ENCODE peak calls at places on chromosomes 7 and 10, in five cellular contexts. One of them, this sample, is unnamed. For H3K27me3 and H3K36me3, the result is how much of the 10 kb centered on the place peaks cover.

GRCh38 chr7:44505595-44505994 is 15.1 kb upstream of the NUDCD3 start:
- DNase-seq in CD4-positive, CD25-positive, alpha-beta regulatory T cell: peak
- DNase-seq in CD8-positive, alpha-beta T cell: no peak
- DNase-seq in neural progenitor cell: no peak
- DNase-seq in cardiac muscle cell: no peak
- DNase-seq in this sample: no peak

GRCh38 chr7:91266931-91267557 is 2.8 kb downstream of the FZD1 start:
- DNase-seq in neural progenitor cell: peak
- DNase-seq in cardiac muscle cell: peak
- DNase-seq in CD4-positive, CD25-positive, alpha-beta regulatory T cell: no peak
- DNase-seq in CD8-positive, alpha-beta T cell: no peak
- DNase-seq in this sample: peak

GRCh38 chr7:146375155-146375554 is 258.6 kb downstream of the CNTNAP2 start:
- DNase-seq in CD4-positive, CD25-positive, alpha-beta regulatory T cell: no peak
- DNase-seq in neural progenitor cell: peak
- DNase-seq in cardiac muscle cell: no peak
- DNase-seq in CD8-positive, alpha-beta T cell: no peak
- DNase-seq in this sample: no peak

GRCh38 chr7:136687693-136688322 is 180.6 kb upstream of the CHRM2 start:
- DNase-seq in cardiac muscle cell: peak
- DNase-seq in neural progenitor cell: peak
- DNase-seq in CD4-positive, CD25-positive, alpha-beta regulatory T cell: no peak
- DNase-seq in CD8-positive, alpha-beta T cell: no peak
- DNase-seq in this sample: peak

GRCh38 chr10:18400911-18401260 is 250.5 kb downstream of the NSUN6 start:
- DNase-seq in neural progenitor cell: peak
- DNase-seq in CD4-positive, CD25-positive, alpha-beta regulatory T cell: no peak
- DNase-seq in CD8-positive, alpha-beta T cell: no peak
- DNase-seq in cardiac muscle cell: no peak
- DNase-seq in this sample: peak

GRCh38 chr10:112754001-112754411 is 196.0 kb upstream of the TCF7L2 start:
- DNase-seq in CD8-positive, alpha-beta T cell: no peak
- DNase-seq in neural progenitor cell: peak
- DNase-seq in cardiac muscle cell: peak
- DNase-seq in CD4-positive, CD25-positive, alpha-beta regulatory T cell: no peak
- DNase-seq in this sample: no peak

GRCh38 chr10:84138478-84139125 is 707 bp upstream of the GHITM start:
- DNase-seq in neural progenitor cell: no peak
- DNase-seq in CD8-positive, alpha-beta T cell: peak
- DNase-seq in CD4-positive, CD25-positive, alpha-beta regulatory T cell: peak
- DNase-seq in cardiac muscle cell: no peak
- DNase-seq in this sample: peak

GRCh38 chr7:2729893-2730716 is 42.1 kb downstream of the AMZ1 start:
- DNase-seq in neural progenitor cell: no peak
- DNase-seq in CD8-positive, alpha-beta T cell: no peak
- DNase-seq in CD4-positive, CD25-positive, alpha-beta regulatory T cell: no peak
- DNase-seq in cardiac muscle cell: no peak
- DNase-seq in this sample: peak

GRCh38 chr7:45581271-45581780 is 7.2 kb downstream of the ADCY1 start:
- DNase-seq in CD4-positive, CD25-positive, alpha-beta regulatory T cell: no peak
- DNase-seq in neural progenitor cell: no peak
- DNase-seq in CD8-positive, alpha-beta T cell: no peak
- DNase-seq in cardiac muscle cell: no peak
- DNase-seq in this sample: no peak

GRCh38 chr7:50491943-50492342 is 41.8 kb upstream of the FIGNL1 start:
- DNase-seq in neural progenitor cell: no peak
- DNase-seq in cardiac muscle cell: no peak
- DNase-seq in CD4-positive, CD25-positive, alpha-beta regulatory T cell: no peak
- DNase-seq in CD8-positive, alpha-beta T cell: no peak
- DNase-seq in this sample: no peak

GRCh38 chr10:116772901-116773300 is 30.5 kb upstream of the HSPA12A start:
- DNase-seq in neural progenitor cell: no peak
- DNase-seq in cardiac muscle cell: no peak
- DNase-seq in CD4-positive, CD25-positive, alpha-beta regulatory T cell: no peak
- DNase-seq in CD8-positive, alpha-beta T cell: no peak
- DNase-seq in this sample: no peak

GRCh38 chr7:152054377-152055230 is 29.1 kb downstream of the GALNT11 start:
- DNase-seq in CD4-positive, CD25-positive, alpha-beta regulatory T cell: no peak
- DNase-seq in CD8-positive, alpha-beta T cell: no peak
- DNase-seq in neural progenitor cell: no peak
- DNase-seq in cardiac muscle cell: peak
- DNase-seq in this sample: no peak

GRCh38 chr10:116627386-116627933 is 6.7 kb downstream of the PNLIPRP2 start:
- DNase-seq in neural progenitor cell: peak
- DNase-seq in CD4-positive, CD25-positive, alpha-beta regulatory T cell: no peak
- DNase-seq in CD8-positive, alpha-beta T cell: no peak
- DNase-seq in cardiac muscle cell: peak
- DNase-seq in this sample: peak

GRCh38 chr7:143003393-143004051 is 23.4 kb downstream of the OR9A2 start:
- DNase-seq in cardiac muscle cell: peak
- DNase-seq in CD8-positive, alpha-beta T cell: peak
- DNase-seq in CD4-positive, CD25-positive, alpha-beta regulatory T cell: peak
- DNase-seq in neural progenitor cell: peak
- DNase-seq in this sample: peak

GRCh38 chr7:102009628-102010027 is 192.2 kb downstream of the CUX1 start:
- DNase-seq in CD4-positive, CD25-positive, alpha-beta regulatory T cell: no peak
- DNase-seq in neural progenitor cell: no peak
- DNase-seq in cardiac muscle cell: peak
- DNase-seq in CD8-positive, alpha-beta T cell: no peak
- DNase-seq in this sample: no peak

GRCh38 chr10:124022066-124022465 is 71.3 kb downstream of the CHST15 start:
- DNase-seq in cardiac muscle cell: no peak
- DNase-seq in CD8-positive, alpha-beta T cell: no peak
- DNase-seq in CD4-positive, CD25-positive, alpha-beta regulatory T cell: no peak
- DNase-seq in neural progenitor cell: no peak
- DNase-seq in this sample: no peak

GRCh38 chr7:139192014-139192706 is 38.9 kb upstream of the UBN2 start:
- DNase-seq in CD4-positive, CD25-positive, alpha-beta regulatory T cell: no peak
- DNase-seq in neural progenitor cell: no peak
- DNase-seq in CD8-positive, alpha-beta T cell: no peak
- DNase-seq in cardiac muscle cell: no peak
- DNase-seq in this sample: no peak

GRCh38 chr10:98060079-98060478 is 29.7 kb upstream of the CRTAC1 start:
- DNase-seq in neural progenitor cell: no peak
- DNase-seq in CD8-positive, alpha-beta T cell: no peak
- DNase-seq in cardiac muscle cell: no peak
- DNase-seq in CD4-positive, CD25-positive, alpha-beta regulatory T cell: no peak
- DNase-seq in this sample: no peak

GRCh38 chr10:14382022-14382421 is 51.3 kb upstream of the FRMD4A start:
- DNase-seq in CD8-positive, alpha-beta T cell: peak
- DNase-seq in cardiac muscle cell: no peak
- DNase-seq in neural progenitor cell: no peak
- DNase-seq in CD4-positive, CD25-positive, alpha-beta regulatory T cell: peak
- DNase-seq in this sample: no peak

GRCh38 chr7:43834463-43835251 is 34.7 kb downstream of the MRPS24 start:
- DNase-seq in CD8-positive, alpha-beta T cell: peak
- DNase-seq in neural progenitor cell: no peak
- DNase-seq in CD4-positive, CD25-positive, alpha-beta regulatory T cell: peak
- DNase-seq in cardiac muscle cell: peak
- DNase-seq in this sample: no peak

GRCh38 chr7:49127359-49127848 is 203.1 kb downstream of the CDC14C start:
- DNase-seq in CD8-positive, alpha-beta T cell: no peak
- DNase-seq in CD4-positive, CD25-positive, alpha-beta regulatory T cell: no peak
- DNase-seq in cardiac muscle cell: no peak
- DNase-seq in neural progenitor cell: no peak
- DNase-seq in this sample: no peak

GRCh38 chr10:110336111-110336721 is 31.5 kb upstream of the SMNDC1 start:
- DNase-seq in CD8-positive, alpha-beta T cell: no peak
- DNase-seq in cardiac muscle cell: peak
- DNase-seq in neural progenitor cell: peak
- DNase-seq in CD4-positive, CD25-positive, alpha-beta regulatory T cell: peak
- DNase-seq in this sample: peak

GRCh38 chr10:6877351-6878066 is 297.4 kb upstream of the PRKCQ start:
- DNase-seq in CD8-positive, alpha-beta T cell: no peak
- DNase-seq in cardiac muscle cell: no peak
- DNase-seq in neural progenitor cell: no peak
- DNase-seq in CD4-positive, CD25-positive, alpha-beta regulatory T cell: no peak
- DNase-seq in this sample: no peak

GRCh38 chr7:3461923-3462322 is 160.9 kb downstream of the SDK1 start:
- DNase-seq in CD8-positive, alpha-beta T cell: peak
- DNase-seq in CD4-positive, CD25-positive, alpha-beta regulatory T cell: peak
- DNase-seq in cardiac muscle cell: no peak
- DNase-seq in neural progenitor cell: no peak
- DNase-seq in this sample: no peak

GRCh38 chr10:44068716-44069482 is 316.0 kb downstream of the CXCL12 start:
- DNase-seq in CD4-positive, CD25-positive, alpha-beta regulatory T cell: no peak
- DNase-seq in cardiac muscle cell: peak
- DNase-seq in CD8-positive, alpha-beta T cell: no peak
- DNase-seq in neural progenitor cell: no peak
- DNase-seq in this sample: no peak

GRCh38 chr10:62851449-62851848 is 35.3 kb upstream of the EGR2 start:
- DNase-seq in CD4-positive, CD25-positive, alpha-beta regulatory T cell: peak
- DNase-seq in cardiac muscle cell: peak
- DNase-seq in neural progenitor cell: peak
- DNase-seq in CD8-positive, alpha-beta T cell: no peak
- DNase-seq in this sample: peak

GRCh38 chr10:12499066-12499465 is 149.7 kb downstream of the CAMK1D start:
- DNase-seq in neural progenitor cell: no peak
- DNase-seq in CD8-positive, alpha-beta T cell: no peak
- DNase-seq in cardiac muscle cell: no peak
- DNase-seq in CD4-positive, CD25-positive, alpha-beta regulatory T cell: no peak
- DNase-seq in this sample: no peak

GRCh38 chr7:138669364-138669763 is 31.8 kb downstream of the SVOPL start:
- DNase-seq in neural progenitor cell: no peak
- DNase-seq in CD8-positive, alpha-beta T cell: no peak
- DNase-seq in CD4-positive, CD25-positive, alpha-beta regulatory T cell: no peak
- DNase-seq in cardiac muscle cell: no peak
- DNase-seq in this sample: no peak

GRCh38 chr10:125161570-125162139 is 1.3 kb upstream of the CTBP2 start:
- DNase-seq in CD8-positive, alpha-beta T cell: no peak
- DNase-seq in neural progenitor cell: no peak
- DNase-seq in CD4-positive, CD25-positive, alpha-beta regulatory T cell: no peak
- DNase-seq in cardiac muscle cell: no peak
- DNase-seq in this sample: no peak

GRCh38 chr10:71638577-71639411 is 80.8 kb downstream of the C10orf105 start:
- DNase-seq in cardiac muscle cell: no peak
- DNase-seq in CD8-positive, alpha-beta T cell: no peak
- DNase-seq in CD4-positive, CD25-positive, alpha-beta regulatory T cell: no peak
- DNase-seq in neural progenitor cell: no peak
- DNase-seq in this sample: peak

GRCh38 chr7:155449008-155449879 is 8.7 kb upstream of the EN2 start:
- DNase-seq in CD8-positive, alpha-beta T cell: no peak
- DNase-seq in cardiac muscle cell: no peak
- DNase-seq in CD4-positive, CD25-positive, alpha-beta regulatory T cell: no peak
- DNase-seq in neural progenitor cell: peak
- DNase-seq in this sample: peak

GRCh38 chr10:126872135-126872534 is 33.1 kb upstream of the DOCK1 start:
- DNase-seq in CD4-positive, CD25-positive, alpha-beta regulatory T cell: no peak
- DNase-seq in neural progenitor cell: no peak
- DNase-seq in CD8-positive, alpha-beta T cell: no peak
- DNase-seq in cardiac muscle cell: no peak
- DNase-seq in this sample: no peak

GRCh38 chr10:1033601-1034000 is 7.9 kb upstream of the IDI2 start:
- DNase-seq in CD8-positive, alpha-beta T cell: no peak
- DNase-seq in CD4-positive, CD25-positive, alpha-beta regulatory T cell: no peak
- DNase-seq in cardiac muscle cell: no peak
- DNase-seq in neural progenitor cell: no peak
- DNase-seq in this sample: no peak

GRCh38 chr7:30795161-30795943 is 24.1 kb downstream of the MINDY4 start:
- DNase-seq in CD4-positive, CD25-positive, alpha-beta regulatory T cell: no peak
- DNase-seq in cardiac muscle cell: no peak
- DNase-seq in CD8-positive, alpha-beta T cell: no peak
- DNase-seq in neural progenitor cell: no peak
- DNase-seq in this sample: no peak

GRCh38 chr7:107332488-107333269 is 137.2 kb upstream of the GPR22 start:
- DNase-seq in CD4-positive, CD25-positive, alpha-beta regulatory T cell: peak
- DNase-seq in neural progenitor cell: no peak
- DNase-seq in CD8-positive, alpha-beta T cell: no peak
- DNase-seq in cardiac muscle cell: no peak
- DNase-seq in this sample: no peak

GRCh38 chr7:157007470-157008066 is 2.9 kb downstream of the MNX1 start:
- DNase-seq in neural progenitor cell: peak
- DNase-seq in CD4-positive, CD25-positive, alpha-beta regulatory T cell: no peak
- DNase-seq in CD8-positive, alpha-beta T cell: no peak
- DNase-seq in cardiac muscle cell: no peak
- DNase-seq in this sample: peak

GRCh38 chr10:12412671-12413368 is 63.5 kb downstream of the CAMK1D start:
- DNase-seq in CD8-positive, alpha-beta T cell: peak
- DNase-seq in CD4-positive, CD25-positive, alpha-beta regulatory T cell: peak
- DNase-seq in cardiac muscle cell: no peak
- DNase-seq in neural progenitor cell: no peak
- DNase-seq in this sample: no peak

GRCh38 chr10:64075604-64076003 is 554.4 kb downstream of the REEP3 start:
- DNase-seq in CD8-positive, alpha-beta T cell: no peak
- DNase-seq in cardiac muscle cell: no peak
- DNase-seq in neural progenitor cell: no peak
- DNase-seq in CD4-positive, CD25-positive, alpha-beta regulatory T cell: no peak
- DNase-seq in this sample: no peak

GRCh38 chr7:42010751-42011150 is 226.3 kb downstream of the GLI3 start:
- DNase-seq in neural progenitor cell: no peak
- DNase-seq in CD4-positive, CD25-positive, alpha-beta regulatory T cell: no peak
- DNase-seq in cardiac muscle cell: no peak
- DNase-seq in CD8-positive, alpha-beta T cell: no peak
- DNase-seq in this sample: no peak
- H3K4me3 ChIP-seq in neural progenitor cell: no peak
- H3K4me3 ChIP-seq in CD4-positive, CD25-positive, alpha-beta regulatory T cell: no peak
- H3K4me3 ChIP-seq in cardiac muscle cell: no peak
- H3K4me3 ChIP-seq in CD8-positive, alpha-beta T cell: no peak
- H3K4me3 ChIP-seq in this sample: no peak

GRCh38 chr7:97390052-97390451 is 272.6 kb downstream of the SDHAF3 start:
- DNase-seq in neural progenitor cell: no peak
- DNase-seq in cardiac muscle cell: no peak
- DNase-seq in CD8-positive, alpha-beta T cell: no peak
- DNase-seq in CD4-positive, CD25-positive, alpha-beta regulatory T cell: no peak
- DNase-seq in this sample: no peak

GRCh38 chr7:97390915-97391593 is 273.6 kb downstream of the SDHAF3 start:
- DNase-seq in CD4-positive, CD25-positive, alpha-beta regulatory T cell: no peak
- DNase-seq in cardiac muscle cell: no peak
- DNase-seq in CD8-positive, alpha-beta T cell: no peak
- DNase-seq in neural progenitor cell: no peak
- DNase-seq in this sample: no peak
- H3K27me3 ChIP-seq in CD4-positive, CD25-positive, alpha-beta regulatory T cell: under half
- H3K27me3 ChIP-seq in cardiac muscle cell: under half
- H3K27me3 ChIP-seq in CD8-positive, alpha-beta T cell: under half
- H3K27me3 ChIP-seq in neural progenitor cell: under half
- H3K27me3 ChIP-seq in this sample: under half

DNA sequence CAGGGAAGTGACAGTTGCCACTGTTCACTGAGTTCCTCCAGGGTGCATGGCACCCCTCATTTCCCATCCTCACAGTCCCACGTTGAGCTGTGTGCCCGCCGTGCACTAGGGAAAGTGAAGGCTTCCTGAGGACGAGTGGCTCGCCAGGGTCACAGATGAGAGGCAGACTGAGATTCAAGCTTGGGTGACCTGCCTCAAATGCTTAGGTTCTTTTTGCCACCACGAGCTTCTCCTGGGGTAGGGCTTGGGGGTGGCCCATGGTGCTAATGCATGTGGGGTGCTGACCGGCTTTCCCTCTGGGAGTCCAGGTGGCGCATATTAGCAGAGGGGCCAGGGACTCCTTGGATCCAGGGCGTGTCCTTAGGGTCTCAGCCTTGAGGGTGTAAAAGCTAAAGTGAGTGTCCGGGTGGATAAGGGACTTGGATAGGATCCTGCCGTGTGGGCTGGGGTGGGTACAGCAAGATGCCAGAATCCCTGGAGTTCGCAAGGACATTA is 1.9 kb downstream of the CALHM2 start:
- DNase-seq in CD8-positive, alpha-beta T cell: no peak
- DNase-seq in cardiac muscle cell: no peak
- DNase-seq in CD4-positive, CD25-positive, alpha-beta regulatory T cell: no peak
- DNase-seq in neural progenitor cell: no peak
- DNase-seq in this sample: peak
- H3K36me3 ChIP-seq in CD8-positive, alpha-beta T cell: under half
- H3K36me3 ChIP-seq in cardiac muscle cell: under half
- H3K36me3 ChIP-seq in CD4-positive, CD25-positive, alpha-beta regulatory T cell: under half
- H3K36me3 ChIP-seq in neural progenitor cell: under half
- H3K36me3 ChIP-seq in this sample: under half

GRCh38 chr7:73844848-73845460 is 2.6 kb upstream of the METTL27 start:
- DNase-seq in neural progenitor cell: no peak
- DNase-seq in CD4-positive, CD25-positive, alpha-beta regulatory T cell: no peak
- DNase-seq in CD8-positive, alpha-beta T cell: no peak
- DNase-seq in cardiac muscle cell: peak
- DNase-seq in this sample: no peak
- H3K4me3 ChIP-seq in neural progenitor cell: no peak
- H3K4me3 ChIP-seq in CD4-positive, CD25-positive, alpha-beta regulatory T cell: no peak
- H3K4me3 ChIP-seq in CD8-positive, alpha-beta T cell: no peak
- H3K4me3 ChIP-seq in cardiac muscle cell: no peak
- H3K4me3 ChIP-seq in this sample: no peak